ENCODE peak calls at places on chromosome 6, in six cellular contexts. One of them, this sample, is unnamed. For H3K4me1, the result is how much of the 10 kb centered on the place peaks cover.

GRCh38 chr6:128508588-128509296 is 11.7 kb downstream of the PTPRK start:
- DNase-seq in fibroblast of lung: peak
- DNase-seq in A673: peak
- DNase-seq in effector memory CD4-positive, alpha-beta T cell: no peak
- DNase-seq in IMR-90: peak
- DNase-seq in pancreas: no peak
- DNase-seq in this sample: no peak

GRCh38 chr6:31690231-31691077 is 9.6 kb upstream of the LY6G5C start:
- DNase-seq in fibroblast of lung: no peak
- DNase-seq in A673: no peak
- DNase-seq in effector memory CD4-positive, alpha-beta T cell: no peak
- DNase-seq in IMR-90: no peak
- DNase-seq in pancreas: no peak
- DNase-seq in this sample: no peak

GRCh38 chr6:36597775-36598174 is 3.6 kb downstream of the SRSF3 start:
- DNase-seq in fibroblast of lung: no peak
- DNase-seq in A673: no peak
- DNase-seq in effector memory CD4-positive, alpha-beta T cell: no peak
- DNase-seq in IMR-90: no peak
- DNase-seq in pancreas: peak
- DNase-seq in this sample: no peak

GRCh38 chr6:4698901-4699659 is 77.1 kb upstream of the CDYL start:
- DNase-seq in fibroblast of lung: no peak
- DNase-seq in A673: no peak
- DNase-seq in effector memory CD4-positive, alpha-beta T cell: no peak
- DNase-seq in IMR-90: no peak
- DNase-seq in pancreas: no peak
- DNase-seq in this sample: no peak

GRCh38 chr6:15430947-15431405 is 185.1 kb downstream of the JARID2 start:
- DNase-seq in fibroblast of lung: no peak
- DNase-seq in A673: no peak
- DNase-seq in effector memory CD4-positive, alpha-beta T cell: no peak
- DNase-seq in IMR-90: no peak
- DNase-seq in pancreas: no peak
- DNase-seq in this sample: no peak

GRCh38 chr6:111823831-111824607 is 49.2 kb downstream of the FYN start:
- DNase-seq in fibroblast of lung: peak
- DNase-seq in A673: no peak
- DNase-seq in effector memory CD4-positive, alpha-beta T cell: no peak
- DNase-seq in IMR-90: peak
- DNase-seq in pancreas: no peak
- DNase-seq in this sample: no peak

GRCh38 chr6:163392533-163392932 is 22.0 kb upstream of the QKI start:
- DNase-seq in fibroblast of lung: peak
- DNase-seq in A673: no peak
- DNase-seq in effector memory CD4-positive, alpha-beta T cell: no peak
- DNase-seq in IMR-90: peak
- DNase-seq in pancreas: no peak
- DNase-seq in this sample: no peak

GRCh38 chr6:40395066-40395697 is 192.0 kb downstream of the LRFN2 start:
- DNase-seq in fibroblast of lung: no peak
- DNase-seq in A673: no peak
- DNase-seq in effector memory CD4-positive, alpha-beta T cell: no peak
- DNase-seq in IMR-90: no peak
- DNase-seq in pancreas: no peak
- DNase-seq in this sample: no peak

GRCh38 chr6:142349215-142349823 is 47.5 kb downstream of the ADGRG6 start:
- DNase-seq in fibroblast of lung: no peak
- DNase-seq in A673: no peak
- DNase-seq in effector memory CD4-positive, alpha-beta T cell: no peak
- DNase-seq in IMR-90: no peak
- DNase-seq in pancreas: no peak
- DNase-seq in this sample: no peak

GRCh38 chr6:96624957-96625356 is 62.0 kb downstream of the FHL5 start:
- DNase-seq in fibroblast of lung: no peak
- DNase-seq in A673: no peak
- DNase-seq in effector memory CD4-positive, alpha-beta T cell: no peak
- DNase-seq in IMR-90: no peak
- DNase-seq in pancreas: no peak
- DNase-seq in this sample: no peak

GRCh38 chr6:134921276-134921979 is 28.5 kb downstream of the ALDH8A1 start:
- DNase-seq in fibroblast of lung: no peak
- DNase-seq in A673: no peak
- DNase-seq in effector memory CD4-positive, alpha-beta T cell: no peak
- DNase-seq in IMR-90: no peak
- DNase-seq in pancreas: no peak
- DNase-seq in this sample: no peak

GRCh38 chr6:71197267-71197666 is 91.3 kb upstream of the OGFRL1 start:
- DNase-seq in fibroblast of lung: peak
- DNase-seq in A673: no peak
- DNase-seq in effector memory CD4-positive, alpha-beta T cell: no peak
- DNase-seq in IMR-90: peak
- DNase-seq in pancreas: no peak
- DNase-seq in this sample: no peak

GRCh38 chr6:15313367-15313766 is 67.5 kb downstream of the JARID2 start:
- DNase-seq in fibroblast of lung: no peak
- DNase-seq in A673: peak
- DNase-seq in effector memory CD4-positive, alpha-beta T cell: no peak
- DNase-seq in IMR-90: no peak
- DNase-seq in pancreas: no peak
- DNase-seq in this sample: no peak

GRCh38 chr6:110560239-110561015 is 84.0 kb upstream of the SLC22A16 start:
- DNase-seq in fibroblast of lung: no peak
- DNase-seq in A673: no peak
- DNase-seq in effector memory CD4-positive, alpha-beta T cell: no peak
- DNase-seq in IMR-90: no peak
- DNase-seq in pancreas: no peak
- DNase-seq in this sample: peak

GRCh38 chr6:56542367-56543331 is 100.0 kb downstream of the DST start:
- DNase-seq in fibroblast of lung: peak
- DNase-seq in A673: peak
- DNase-seq in effector memory CD4-positive, alpha-beta T cell: peak
- DNase-seq in IMR-90: peak
- DNase-seq in pancreas: peak
- DNase-seq in this sample: peak

GRCh38 chr6:165819394-165819793 is 156.4 kb upstream of the PDE10A start:
- DNase-seq in fibroblast of lung: no peak
- DNase-seq in A673: no peak
- DNase-seq in effector memory CD4-positive, alpha-beta T cell: no peak
- DNase-seq in IMR-90: no peak
- DNase-seq in pancreas: no peak
- DNase-seq in this sample: no peak

GRCh38 chr6:5315883-5316282 is 54.6 kb downstream of the FARS2 start:
- DNase-seq in fibroblast of lung: no peak
- DNase-seq in A673: no peak
- DNase-seq in effector memory CD4-positive, alpha-beta T cell: no peak
- DNase-seq in IMR-90: peak
- DNase-seq in pancreas: no peak
- DNase-seq in this sample: no peak

GRCh38 chr6:81995548-81996289 is 243.2 kb upstream of the TENT5A start:
- DNase-seq in fibroblast of lung: peak
- DNase-seq in A673: peak
- DNase-seq in effector memory CD4-positive, alpha-beta T cell: no peak
- DNase-seq in IMR-90: peak
- DNase-seq in pancreas: no peak
- DNase-seq in this sample: no peak

GRCh38 chr6:7562769-7563168 is 21.3 kb downstream of the DSP start:
- DNase-seq in fibroblast of lung: no peak
- DNase-seq in A673: no peak
- DNase-seq in effector memory CD4-positive, alpha-beta T cell: no peak
- DNase-seq in IMR-90: no peak
- DNase-seq in pancreas: no peak
- DNase-seq in this sample: no peak

GRCh38 chr6:116314878-116315277 is 35.1 kb upstream of the TSPYL1 start:
- DNase-seq in fibroblast of lung: no peak
- DNase-seq in A673: no peak
- DNase-seq in effector memory CD4-positive, alpha-beta T cell: no peak
- DNase-seq in IMR-90: no peak
- DNase-seq in pancreas: no peak
- DNase-seq in this sample: no peak

GRCh38 chr6:6875818-6876470 is 231.8 kb upstream of the RREB1 start:
- DNase-seq in fibroblast of lung: peak
- DNase-seq in A673: peak
- DNase-seq in effector memory CD4-positive, alpha-beta T cell: no peak
- DNase-seq in IMR-90: peak
- DNase-seq in pancreas: no peak
- DNase-seq in this sample: no peak

GRCh38 chr6:117976030-117976651 is 69.1 kb downstream of the SLC35F1 start:
- DNase-seq in fibroblast of lung: peak
- DNase-seq in A673: peak
- DNase-seq in effector memory CD4-positive, alpha-beta T cell: no peak
- DNase-seq in IMR-90: peak
- DNase-seq in pancreas: no peak
- DNase-seq in this sample: peak

GRCh38 chr6:104580452-104580851 is 279.3 kb downstream of the HACE1 start:
- DNase-seq in fibroblast of lung: no peak
- DNase-seq in A673: no peak
- DNase-seq in effector memory CD4-positive, alpha-beta T cell: no peak
- DNase-seq in IMR-90: no peak
- DNase-seq in pancreas: no peak
- DNase-seq in this sample: no peak

GRCh38 chr6:109165392-109165964 is 70.2 kb downstream of the CEP57L1 start:
- DNase-seq in fibroblast of lung: peak
- DNase-seq in A673: no peak
- DNase-seq in effector memory CD4-positive, alpha-beta T cell: no peak
- DNase-seq in IMR-90: peak
- DNase-seq in pancreas: no peak
- DNase-seq in this sample: no peak

GRCh38 chr6:43338243-43338642 is 29.6 kb upstream of the CRIP3 start:
- DNase-seq in fibroblast of lung: no peak
- DNase-seq in A673: no peak
- DNase-seq in effector memory CD4-positive, alpha-beta T cell: no peak
- DNase-seq in IMR-90: no peak
- DNase-seq in pancreas: no peak
- DNase-seq in this sample: no peak

GRCh38 chr6:42746452-42747400 is 823 bp upstream of the TBCC start:
- DNase-seq in fibroblast of lung: peak
- DNase-seq in A673: peak
- DNase-seq in effector memory CD4-positive, alpha-beta T cell: peak
- DNase-seq in IMR-90: peak
- DNase-seq in pancreas: peak
- DNase-seq in this sample: peak

DNA sequence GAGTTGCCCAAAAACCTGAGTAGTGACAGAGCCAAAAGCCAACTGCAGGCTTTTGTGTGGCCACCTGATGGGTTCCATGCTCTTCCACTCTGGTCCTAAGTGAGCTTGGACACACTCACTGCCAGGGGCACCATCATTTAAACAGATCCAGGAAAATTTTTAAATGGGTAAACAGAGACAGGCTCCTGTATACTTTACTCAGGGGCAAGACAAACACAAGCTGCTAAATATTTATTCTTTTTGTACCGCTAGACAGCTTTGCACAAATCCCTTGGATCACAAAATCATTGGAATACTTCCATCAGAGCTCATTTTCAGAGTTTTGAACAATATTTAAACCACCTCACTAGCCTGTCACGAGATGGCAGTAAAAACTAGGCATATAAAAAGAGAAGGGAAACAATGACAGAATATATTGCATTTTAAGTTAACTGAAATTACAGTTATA is 31.4 kb downstream of the GCLC start:
- DNase-seq in fibroblast of lung: peak
- DNase-seq in A673: no peak
- DNase-seq in effector memory CD4-positive, alpha-beta T cell: no peak
- DNase-seq in IMR-90: no peak
- DNase-seq in pancreas: no peak
- DNase-seq in this sample: no peak
- H3K27ac ChIP-seq in fibroblast of lung: no peak
- H3K27ac ChIP-seq in A673: no peak
- H3K27ac ChIP-seq in effector memory CD4-positive, alpha-beta T cell: no peak
- H3K27ac ChIP-seq in IMR-90: peak
- H3K27ac ChIP-seq in pancreas: no peak
- H3K27ac ChIP-seq in this sample: no peak

GRCh38 chr6:24980507-24981384 is 45.0 kb upstream of the RIPOR2 start:
- DNase-seq in fibroblast of lung: no peak
- DNase-seq in A673: peak
- DNase-seq in effector memory CD4-positive, alpha-beta T cell: no peak
- DNase-seq in IMR-90: no peak
- DNase-seq in pancreas: no peak
- DNase-seq in this sample: peak
- H3K4me1 ChIP-seq in fibroblast of lung: under half
- H3K4me1 ChIP-seq in A673: under half
- H3K4me1 ChIP-seq in effector memory CD4-positive, alpha-beta T cell: under half
- H3K4me1 ChIP-seq in IMR-90: under half
- H3K4me1 ChIP-seq in pancreas: under half
- H3K4me1 ChIP-seq in this sample: half or more

GRCh38 chr6:35492664-35493284 is 4.1 kb downstream of the TEAD3 start:
- DNase-seq in fibroblast of lung: no peak
- DNase-seq in A673: no peak
- DNase-seq in effector memory CD4-positive, alpha-beta T cell: no peak
- DNase-seq in IMR-90: no peak
- DNase-seq in pancreas: no peak
- DNase-seq in this sample: no peak
- H3K27ac ChIP-seq in fibroblast of lung: no peak
- H3K27ac ChIP-seq in A673: peak
- H3K27ac ChIP-seq in effector memory CD4-positive, alpha-beta T cell: no peak
- H3K27ac ChIP-seq in IMR-90: peak
- H3K27ac ChIP-seq in pancreas: no peak
- H3K27ac ChIP-seq in this sample: no peak

GRCh38 chr6:88143768-88144167 is 22.4 kb downstream of the CNR1 start:
- DNase-seq in fibroblast of lung: no peak
- DNase-seq in A673: no peak
- DNase-seq in effector memory CD4-positive, alpha-beta T cell: no peak
- DNase-seq in IMR-90: no peak
- DNase-seq in pancreas: no peak
- DNase-seq in this sample: no peak
- H3K4me1 ChIP-seq in fibroblast of lung: under half
- H3K4me1 ChIP-seq in A673: under half
- H3K4me1 ChIP-seq in effector memory CD4-positive, alpha-beta T cell: under half
- H3K4me1 ChIP-seq in IMR-90: under half
- H3K4me1 ChIP-seq in pancreas: under half
- H3K4me1 ChIP-seq in this sample: under half

DNA sequence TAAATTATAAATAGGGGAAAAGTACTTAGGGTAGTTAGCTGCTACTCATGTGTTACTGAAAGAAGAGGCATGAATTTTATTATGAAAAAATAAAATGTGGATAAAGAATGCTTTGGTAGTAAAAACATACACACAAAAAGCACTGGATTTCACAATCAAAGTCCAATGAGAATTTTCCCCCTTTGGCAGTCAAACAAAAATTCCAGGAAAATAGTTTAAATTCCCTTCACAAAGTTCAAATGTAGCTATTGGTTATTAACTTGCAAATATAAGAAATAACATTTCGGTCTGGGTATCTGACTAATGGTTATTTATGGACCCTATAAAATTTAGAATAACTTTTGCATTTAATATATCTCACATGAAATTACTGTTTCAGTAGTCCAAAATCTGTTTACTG is 210.4 kb downstream of the FOXC1 start:
- DNase-seq in fibroblast of lung: peak
- DNase-seq in A673: no peak
- DNase-seq in effector memory CD4-positive, alpha-beta T cell: no peak
- DNase-seq in IMR-90: peak
- DNase-seq in pancreas: no peak
- DNase-seq in this sample: no peak
- H3K27ac ChIP-seq in fibroblast of lung: no peak
- H3K27ac ChIP-seq in A673: no peak
- H3K27ac ChIP-seq in effector memory CD4-positive, alpha-beta T cell: no peak
- H3K27ac ChIP-seq in IMR-90: no peak
- H3K27ac ChIP-seq in pancreas: no peak
- H3K27ac ChIP-seq in this sample: no peak